ENCODE peak calls at places on chromosomes 6 and 20, in seven cellular contexts. B is foreskin melanocyte, V is ACHN, P is heart left ventricle, C is HFFc6, D is naive B cell, W is aorta. H is an unnamed sample.

GRCh38 chr20:45128066-45128465 is 3.8 kb upstream of the WFDC12 start:
- DNase-seq in C (peak; percentile 17), V (no peak), P (no peak), W (no peak), B (peak; percentile 3), D (no peak), H (no peak)

GRCh38 chr6:96975848-96976247 is 51.3 kb downstream of the KLHL32 start:
- DNase-seq in B (no peak), P (no peak), V (no peak), W (no peak), C (no peak), D (no peak), H (no peak)

GRCh38 chr6:130473886-130474285 is 108.1 kb downstream of the TMEM200A start:
- DNase-seq in B (no peak), D (no peak), P (no peak), C (peak; percentile 92), V (no peak), W (no peak), H (no peak)

GRCh38 chr6:90000864-90001731 is 106.8 kb downstream of the GJA10 start:
- DNase-seq in P (no peak), W (no peak), B (no peak), C (no peak), D (no peak), V (no peak), H (no peak)

GRCh38 chr20:45372241-45372640 is 5.9 kb downstream of the TP53TG5 start:
- DNase-seq in D (no peak), V (no peak), P (no peak), W (no peak), C (no peak), B (no peak), H (no peak)

GRCh38 chr6:4313044-4313686 is 177.8 kb upstream of the ECI2 start:
- DNase-seq in V (peak; percentile 87), B (peak; percentile 87), D (no peak), C (peak; percentile 95), W (peak; percentile 83), P (peak; percentile 69), H (peak; percentile 35)

GRCh38 chr6:163806761-163807499 is 392.4 kb downstream of the QKI start:
- DNase-seq in C (no peak), B (no peak), W (no peak), P (no peak), V (no peak), D (no peak), H (no peak)

GRCh38 chr6:2966347-2966746 is 5.0 kb downstream of the SERPINB6 start:
- DNase-seq in C (no peak), W (no peak), B (no peak), P (no peak), D (no peak), V (no peak), H (no peak)

GRCh38 chr6:53398541-53399344 is 50.0 kb upstream of the ELOVL5 start:
- DNase-seq in C (no peak), V (no peak), W (no peak), P (no peak), D (no peak), B (peak; percentile 11), H (no peak)

GRCh38 chr6:90753820-90754604 is 167.1 kb upstream of the MAP3K7 start:
- DNase-seq in C (no peak), B (no peak), D (no peak), P (no peak), V (no peak), W (no peak), H (no peak)

GRCh38 chr6:44084231-44085014 is 42.8 kb downstream of the MRPL14 start:
- DNase-seq in C (no peak), B (no peak), D (no peak), V (no peak), P (peak; percentile 84), W (peak; percentile 31), H (peak; percentile 63)

GRCh38 chr6:125507987-125508655 is 206.4 kb upstream of the HDDC2 start:
- DNase-seq in D (no peak), B (no peak), C (no peak), V (no peak), W (no peak), P (peak; percentile 33), H (no peak)